ENCODE peak calls at places on chromosomes 6 and 20, in five cellular contexts. One of them, this sample, is unnamed.
A peak's percentile ranks its signal among the peaks of the same experiment; 100 is the strongest.

GRCh38 chr6:33688451-33689147 is 22.9 kb downstream of the UQCC2 start:
- DNase-seq in heart right ventricle: no peak
- DNase-seq in body of pancreas: no peak
- DNase-seq in A549: no peak
- DNase-seq in OCI-LY7: no peak
- DNase-seq in this sample: no peak

GRCh38 chr20:49999329-49999728 is 16.5 kb downstream of the SNAI1 start:
- DNase-seq in OCI-LY7: no peak
- DNase-seq in body of pancreas: no peak
- DNase-seq in heart right ventricle: no peak
- DNase-seq in A549: no peak
- DNase-seq in this sample: no peak

GRCh38 chr20:41370176-41370575 is 3.6 kb upstream of the EMILIN3 start:
- DNase-seq in heart right ventricle: no peak
- DNase-seq in A549: no peak
- DNase-seq in OCI-LY7: no peak
- DNase-seq in body of pancreas: no peak
- DNase-seq in this sample: no peak

GRCh38 chr20:4192378-4193048 is 177.2 kb upstream of the RNF24 start:
- DNase-seq in OCI-LY7: no peak
- DNase-seq in body of pancreas: no peak
- DNase-seq in heart right ventricle: no peak
- DNase-seq in A549: peak; percentile 78
- DNase-seq in this sample: no peak

GRCh38 chr20:57801581-57801980 is 91.8 kb upstream of the PMEPA1 start:
- DNase-seq in heart right ventricle: no peak
- DNase-seq in OCI-LY7: no peak
- DNase-seq in A549: no peak
- DNase-seq in body of pancreas: no peak
- DNase-seq in this sample: no peak

GRCh38 chr6:19880066-19880465 is 42.9 kb downstream of the ID4 start:
- DNase-seq in body of pancreas: no peak
- DNase-seq in OCI-LY7: no peak
- DNase-seq in A549: no peak
- DNase-seq in heart right ventricle: no peak
- DNase-seq in this sample: no peak

GRCh38 chr20:62874745-62875344 is 13.2 kb upstream of the TCFL5 start:
- DNase-seq in heart right ventricle: no peak
- DNase-seq in OCI-LY7: no peak
- DNase-seq in A549: no peak
- DNase-seq in body of pancreas: no peak
- DNase-seq in this sample: no peak

GRCh38 chr6:118708736-118709135 is 57.3 kb upstream of the CEP85L start:
- DNase-seq in A549: no peak
- DNase-seq in OCI-LY7: no peak
- DNase-seq in body of pancreas: no peak
- DNase-seq in heart right ventricle: no peak
- DNase-seq in this sample: no peak

GRCh38 chr6:170289108-170289931 is 1.6 kb downstream of the DLL1 start:
- DNase-seq in OCI-LY7: no peak
- DNase-seq in heart right ventricle: peak; percentile 32
- DNase-seq in A549: no peak
- DNase-seq in body of pancreas: no peak
- DNase-seq in this sample: no peak

GRCh38 chr6:31453259-31453658 is 44.7 kb upstream of the MICB start:
- DNase-seq in OCI-LY7: no peak
- DNase-seq in A549: no peak
- DNase-seq in heart right ventricle: no peak
- DNase-seq in body of pancreas: no peak
- DNase-seq in this sample: no peak

GRCh38 chr6:107443066-107443903 is 16.1 kb downstream of the PDSS2 start:
- DNase-seq in heart right ventricle: no peak
- DNase-seq in A549: no peak
- DNase-seq in OCI-LY7: no peak
- DNase-seq in body of pancreas: no peak
- DNase-seq in this sample: no peak

GRCh38 chr6:42367353-42368011 is 84.2 kb downstream of the TRERF1 start:
- DNase-seq in heart right ventricle: no peak
- DNase-seq in OCI-LY7: peak; percentile 79
- DNase-seq in A549: no peak
- DNase-seq in body of pancreas: peak; percentile 31
- DNase-seq in this sample: peak; percentile 32

GRCh38 chr6:11354019-11354418 is 121.6 kb upstream of the NEDD9 start:
- DNase-seq in OCI-LY7: no peak
- DNase-seq in A549: no peak
- DNase-seq in body of pancreas: peak; percentile 48
- DNase-seq in heart right ventricle: peak; percentile 31
- DNase-seq in this sample: no peak

GRCh38 chr6:137581019-137581707 is 87.0 kb upstream of the OLIG3 start:
- DNase-seq in OCI-LY7: no peak
- DNase-seq in heart right ventricle: no peak
- DNase-seq in A549: no peak
- DNase-seq in body of pancreas: no peak
- DNase-seq in this sample: no peak

GRCh38 chr6:166341464-166341863 is 881 bp downstream of the SFT2D1 start:
- DNase-seq in body of pancreas: no peak
- DNase-seq in heart right ventricle: no peak
- DNase-seq in A549: no peak
- DNase-seq in OCI-LY7: peak; percentile 51
- DNase-seq in this sample: no peak

GRCh38 chr6:37272834-37273566 is 15.1 kb upstream of the TMEM217 start:
- DNase-seq in A549: no peak
- DNase-seq in OCI-LY7: no peak
- DNase-seq in body of pancreas: no peak
- DNase-seq in heart right ventricle: no peak
- DNase-seq in this sample: no peak

GRCh38 chr20:50191566-50192363 is 1.1 kb downstream of the CEBPB start:
- DNase-seq in body of pancreas: peak; percentile 61
- DNase-seq in A549: no peak
- DNase-seq in OCI-LY7: peak; percentile 84
- DNase-seq in heart right ventricle: peak; percentile 55
- DNase-seq in this sample: no peak

GRCh38 chr20:3160418-3160817 is 753 bp upstream of the FASTKD5 start:
- DNase-seq in heart right ventricle: no peak
- DNase-seq in OCI-LY7: no peak
- DNase-seq in body of pancreas: no peak
- DNase-seq in A549: no peak
- DNase-seq in this sample: no peak

GRCh38 chr20:21509597-21510331 is 4.1 kb downstream of the NKX2-2 start:
- DNase-seq in body of pancreas: no peak
- DNase-seq in OCI-LY7: no peak
- DNase-seq in heart right ventricle: no peak
- DNase-seq in A549: no peak
- DNase-seq in this sample: no peak

GRCh38 chr6:32666420-32667300 is at the start of gene HLA-DQB1:
- DNase-seq in body of pancreas: peak; percentile 64
- DNase-seq in heart right ventricle: no peak
- DNase-seq in OCI-LY7: peak; percentile 85
- DNase-seq in A549: peak; percentile 1
- DNase-seq in this sample: no peak

GRCh38 chr6:18307006-18307405 is 42.7 kb upstream of the DEK start:
- DNase-seq in A549: no peak
- DNase-seq in body of pancreas: no peak
- DNase-seq in OCI-LY7: no peak
- DNase-seq in heart right ventricle: no peak
- DNase-seq in this sample: no peak

GRCh38 chr20:11030351-11030750 is 356.6 kb upstream of the JAG1 start:
- DNase-seq in A549: no peak
- DNase-seq in heart right ventricle: no peak
- DNase-seq in OCI-LY7: no peak
- DNase-seq in body of pancreas: no peak
- DNase-seq in this sample: no peak

GRCh38 chr6:61562098-61562497 is 723.9 kb downstream of the KHDRBS2 start:
- DNase-seq in A549: no peak
- DNase-seq in body of pancreas: no peak
- DNase-seq in heart right ventricle: no peak
- DNase-seq in OCI-LY7: no peak
- DNase-seq in this sample: no peak

GRCh38 chr20:34820805-34821578 is 4.5 kb downstream of the NCOA6 start:
- DNase-seq in OCI-LY7: no peak
- DNase-seq in body of pancreas: no peak
- DNase-seq in heart right ventricle: no peak
- DNase-seq in A549: no peak
- DNase-seq in this sample: no peak

GRCh38 chr6:19873031-19873430 is 35.9 kb downstream of the ID4 start:
- DNase-seq in OCI-LY7: peak; percentile 18
- DNase-seq in body of pancreas: no peak
- DNase-seq in A549: no peak
- DNase-seq in heart right ventricle: no peak
- DNase-seq in this sample: no peak

GRCh38 chr20:11050350-11050749 is 376.6 kb upstream of the JAG1 start:
- DNase-seq in OCI-LY7: no peak
- DNase-seq in heart right ventricle: no peak
- DNase-seq in A549: no peak
- DNase-seq in body of pancreas: no peak
- DNase-seq in this sample: no peak

GRCh38 chr6:27296106-27296783 is 15.8 kb downstream of the POM121L2 start:
- DNase-seq in OCI-LY7: no peak
- DNase-seq in body of pancreas: no peak
- DNase-seq in heart right ventricle: no peak
- DNase-seq in A549: no peak
- DNase-seq in this sample: no peak

GRCh38 chr6:73043446-73043845 is 181.8 kb downstream of the KHDC1L start:
- DNase-seq in heart right ventricle: no peak
- DNase-seq in A549: no peak
- DNase-seq in OCI-LY7: no peak
- DNase-seq in body of pancreas: no peak
- DNase-seq in this sample: no peak

DNA sequence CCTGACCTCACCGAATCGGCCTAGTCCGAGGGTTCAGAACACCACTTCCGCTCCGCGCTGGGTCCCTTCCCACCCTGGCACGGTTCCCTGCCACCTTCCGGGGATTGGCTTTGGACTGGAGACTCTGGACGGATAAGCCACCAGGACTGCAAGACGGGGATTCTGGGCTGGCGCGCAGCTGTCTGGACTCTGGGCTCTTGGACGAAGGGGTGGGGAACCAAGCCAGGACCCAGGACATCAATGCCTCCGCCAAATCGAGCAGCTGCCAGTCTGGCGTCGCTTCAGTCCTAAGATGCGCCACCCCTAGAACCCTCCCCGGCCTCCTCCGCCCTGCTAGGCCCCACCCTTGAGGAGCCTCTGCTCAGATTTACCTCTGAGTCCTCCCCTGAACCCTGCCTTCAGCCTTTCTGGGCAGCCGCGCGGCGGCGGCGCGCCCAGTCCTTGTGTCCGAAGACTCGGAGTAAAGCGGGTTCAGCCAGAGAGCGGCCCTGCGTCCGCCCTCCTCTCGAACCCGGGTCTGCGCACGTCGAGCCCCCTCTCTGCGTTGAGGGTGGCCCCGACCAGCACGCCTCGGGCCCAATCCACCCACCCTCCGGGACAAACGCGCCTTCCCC is 1.2 kb downstream of the KCNK17 start:
- DNase-seq in heart right ventricle: peak; percentile 47
- DNase-seq in A549: no peak
- DNase-seq in body of pancreas: no peak
- DNase-seq in OCI-LY7: no peak
- DNase-seq in this sample: no peak
- H3K27ac ChIP-seq in heart right ventricle: no peak overlapping the region
- H3K27ac ChIP-seq in A549: no peak overlapping the region
- H3K27ac ChIP-seq in body of pancreas: no peak overlapping the region
- H3K27ac ChIP-seq in OCI-LY7: no peak overlapping the region
- H3K27ac ChIP-seq in this sample: no peak overlapping the region

GRCh38 chr6:14464049-14464448 is 346.5 kb downstream of the CD83 start:
- DNase-seq in body of pancreas: no peak
- DNase-seq in OCI-LY7: no peak
- DNase-seq in A549: no peak
- DNase-seq in heart right ventricle: no peak
- DNase-seq in this sample: no peak
- TF ChIP-seq CTCF in body of pancreas: no peak
- TF ChIP-seq CTCF in OCI-LY7: no peak
- TF ChIP-seq CTCF in A549: no peak
- TF ChIP-seq CTCF in heart right ventricle: no peak
- TF ChIP-seq CTCF in this sample: no peak

GRCh38 chr6:99026135-99026534 is 78.4 kb upstream of the FBXL4 start:
- DNase-seq in OCI-LY7: peak; percentile 67
- DNase-seq in A549: no peak
- DNase-seq in body of pancreas: no peak
- DNase-seq in heart right ventricle: no peak
- DNase-seq in this sample: no peak
- H3K9me3 ChIP-seq in OCI-LY7: peaks cover 9% of the 10 kb centered on the region
- H3K9me3 ChIP-seq in A549: no peaks in the 10 kb centered on the region
- H3K9me3 ChIP-seq in body of pancreas: no peaks in the 10 kb centered on the region
- H3K9me3 ChIP-seq in heart right ventricle: peaks cover 8% of the 10 kb centered on the region
- H3K9me3 ChIP-seq in this sample: no peaks in the 10 kb centered on the region

GRCh38 chr6:142856857-142857608 is 87.9 kb downstream of the HIVEP2 start:
- DNase-seq in A549: no peak
- DNase-seq in body of pancreas: no peak
- DNase-seq in OCI-LY7: peak; percentile 86
- DNase-seq in heart right ventricle: no peak
- DNase-seq in this sample: no peak
- H3K27ac ChIP-seq in A549: no peak overlapping the region
- H3K27ac ChIP-seq in body of pancreas: no peak overlapping the region
- H3K27ac ChIP-seq in OCI-LY7: peak overlapping the region; percentile 94
- H3K27ac ChIP-seq in heart right ventricle: no peak overlapping the region
- H3K27ac ChIP-seq in this sample: peak overlapping the region; percentile 45

DNA sequence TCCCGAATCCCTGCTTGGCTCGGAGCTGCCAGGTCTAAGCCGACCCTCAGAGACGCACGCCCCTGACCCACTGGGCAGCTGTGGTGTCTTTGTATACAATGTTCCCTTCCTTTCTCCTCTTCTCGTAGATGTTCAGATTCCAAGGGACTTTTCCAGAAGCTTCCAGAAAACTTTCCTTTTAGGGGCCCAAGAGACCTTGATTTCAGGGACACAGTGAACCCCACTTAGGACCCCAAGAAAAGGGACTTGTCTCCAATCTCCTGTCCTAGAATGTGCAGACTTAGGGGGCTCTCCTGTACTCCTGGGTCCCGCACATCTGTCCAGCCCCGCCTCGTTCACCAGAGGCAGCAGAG is 103.5 kb downstream of the EDN3 start:
- DNase-seq in OCI-LY7: no peak
- DNase-seq in heart right ventricle: no peak
- DNase-seq in body of pancreas: no peak
- DNase-seq in A549: no peak
- DNase-seq in this sample: no peak
- TF ChIP-seq CTCF in OCI-LY7: peak; percentile 58
- TF ChIP-seq CTCF in heart right ventricle: peak; percentile 1
- TF ChIP-seq CTCF in body of pancreas: no peak
- TF ChIP-seq CTCF in A549: no peak
- TF ChIP-seq CTCF in this sample: no peak

This sample was measured in lung.